ENCODE peak calls at places on chromosomes 13 and 19, in seven cellular contexts. L is K562, U is SK-N-SH, Y is GM12878, X is H1, H is GM12892, Z is HepG2. P is an unnamed sample.

GRCh38 chr19:52086481-52086880 is 9.1 kb downstream of the ZNF841 start:
- DNase-seq in H (no peak), Z (no peak), L (no peak), Y (no peak), U (no peak), X (no peak), P (no peak)

GRCh38 chr19:46618670-46619231 is 6.1 kb downstream of the PTGIR start:
- DNase-seq in U (peak; percentile 2), L (peak; percentile 43), X (no peak), H (no peak), Y (peak; percentile 77), Z (no peak), P (no peak)

GRCh38 chr19:54281008-54281728 is at the start of gene LILRB2:
- DNase-seq in U (no peak), L (no peak), Y (no peak), Z (no peak), H (no peak), X (no peak), P (no peak)

GRCh38 chr13:25943666-25944065 is 108.2 kb downstream of the SHISA2 start:
- DNase-seq in X (no peak), Z (peak; percentile 5), L (no peak), U (no peak), Y (no peak), H (no peak), P (no peak)

GRCh38 chr19:5103061-5103701 is 134.3 kb downstream of the KDM4B start:
- DNase-seq in Z (no peak), H (no peak), Y (no peak), L (no peak), U (peak; percentile 94), X (no peak), P (no peak)

GRCh38 chr13:98022210-98022609 is 68.7 kb downstream of the IPO5 start:
- DNase-seq in U (no peak), Z (peak; percentile 29), H (no peak), X (no peak), L (no peak), Y (no peak), P (no peak)

GRCh38 chr19:8161135-8161646 is 11.8 kb upstream of the FBN3 start:
- DNase-seq in Z (peak; percentile 65), X (no peak), H (no peak), Y (peak; percentile 39), U (peak; percentile 40), L (peak; percentile 81), P (no peak)

GRCh38 chr13:27636624-27637288 is 15.1 kb downstream of the POLR1D start:
- DNase-seq in Y (no peak), L (no peak), U (no peak), X (no peak), Z (no peak), H (no peak), P (no peak)

GRCh38 chr19:53019684-53020083 is 6.0 kb downstream of the ERVV-1 start:
- DNase-seq in Z (no peak), X (peak; percentile 74), U (no peak), L (peak; percentile 37), Y (no peak), H (no peak), P (no peak)

GRCh38 chr19:41265376-41266153 is 1.4 kb downstream of the HNRNPUL1 start:
- DNase-seq in H (no peak), U (peak; percentile 27), L (peak; percentile 44), Z (peak; percentile 56), Y (no peak), X (no peak), P (no peak)

GRCh38 chr13:50910483-50910805 is 853 bp downstream of the RNASEH2B start:
- DNase-seq in H (no peak), Z (peak; percentile 29), Y (no peak), U (peak; percentile 73), X (peak; percentile 63), L (peak; percentile 55), P (no peak)

GRCh38 chr13:99135591-99135990 is 65.1 kb upstream of the UBAC2 start:
- DNase-seq in U (no peak), L (no peak), Z (no peak), X (no peak), Y (no peak), H (no peak), P (no peak)

GRCh38 chr13:74644239-74644638 is 510.0 kb upstream of the KLF12 start:
- DNase-seq in H (no peak), L (no peak), Z (no peak), Y (no peak), U (no peak), X (no peak), P (no peak)

GRCh38 chr13:109145631-109146030 is 516.2 kb downstream of the MYO16 start:
- DNase-seq in U (peak; percentile 79), X (no peak), Z (peak; percentile 13), Y (no peak), H (no peak), L (peak; percentile 18), P (peak; percentile 45)

GRCh38 chr13:35057858-35058257 is 115.8 kb downstream of the NBEA start:
- DNase-seq in Y (no peak), U (no peak), Z (no peak), X (no peak), L (no peak), H (no peak), P (no peak)

GRCh38 chr19:55188620-55189019 is 8.5 kb upstream of the SYT5 start:
- DNase-seq in X (no peak), L (peak; percentile 29), Z (no peak), H (no peak), Y (no peak), U (no peak), P (no peak)

GRCh38 chr19:8526345-8527062 is 12.5 kb upstream of the ZNF414 start:
- DNase-seq in Z (peak; percentile 87), H (no peak), U (peak; percentile 95), Y (no peak), X (peak; percentile 97), L (peak; percentile 92), P (no peak)

GRCh38 chr19:10290876-10291553 is 1.3 kb downstream of the ICAM5 start:
- DNase-seq in Y (no peak), Z (peak; percentile 43), L (peak; percentile 97), H (no peak), X (peak; percentile 78), U (peak; percentile 70), P (no peak)

GRCh38 chr13:24228852-24229458 is 68.4 kb downstream of the SPATA13 start:
- DNase-seq in X (no peak), Z (peak; percentile 65), H (no peak), Y (no peak), U (peak; percentile 53), L (peak; percentile 54), P (no peak)
- TF ChIP-seq TAF1 in X (no peak), Z (no peak), H (no peak), Y (no peak), U (no peak), L (no peak), P (no peak)

DNA sequence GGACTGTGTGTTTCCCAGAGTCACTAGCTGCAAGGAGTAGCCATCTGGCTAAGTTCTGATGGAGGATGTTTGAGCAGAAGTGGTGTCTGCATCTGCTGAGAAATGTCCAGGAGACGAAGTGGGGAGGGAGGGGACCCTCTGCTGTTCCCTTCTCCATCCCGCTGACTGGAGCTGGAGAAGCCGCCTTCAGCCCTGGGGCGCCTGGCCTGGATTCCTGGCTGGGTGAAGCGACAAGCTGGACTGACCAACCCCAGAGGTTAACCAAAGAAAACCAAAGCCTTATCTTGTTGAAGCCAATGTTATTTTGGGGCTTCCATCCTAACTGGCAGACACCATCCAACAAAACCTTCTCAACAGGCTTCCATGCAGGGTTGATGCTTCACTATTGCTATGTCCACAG is 67.6 kb downstream of the SLC7A1 start:
- DNase-seq in L (no peak), Y (no peak), H (no peak), Z (no peak), X (no peak), U (no peak), P (no peak)
- TF ChIP-seq POLR2AphosphoS5 in L (no peak), Y (no peak), H (no peak), Z (no peak), X (no peak), U (no peak), P (no peak)

GRCh38 chr13:95115525-95115924 is 185.7 kb downstream of the ABCC4 start:
- DNase-seq in U (no peak), L (no peak), X (no peak), Y (no peak), H (no peak), Z (no peak), P (no peak)
- TF ChIP-seq TAF1 in U (no peak), L (no peak), X (no peak), Y (no peak), H (no peak), Z (no peak), P (no peak)

DNA sequence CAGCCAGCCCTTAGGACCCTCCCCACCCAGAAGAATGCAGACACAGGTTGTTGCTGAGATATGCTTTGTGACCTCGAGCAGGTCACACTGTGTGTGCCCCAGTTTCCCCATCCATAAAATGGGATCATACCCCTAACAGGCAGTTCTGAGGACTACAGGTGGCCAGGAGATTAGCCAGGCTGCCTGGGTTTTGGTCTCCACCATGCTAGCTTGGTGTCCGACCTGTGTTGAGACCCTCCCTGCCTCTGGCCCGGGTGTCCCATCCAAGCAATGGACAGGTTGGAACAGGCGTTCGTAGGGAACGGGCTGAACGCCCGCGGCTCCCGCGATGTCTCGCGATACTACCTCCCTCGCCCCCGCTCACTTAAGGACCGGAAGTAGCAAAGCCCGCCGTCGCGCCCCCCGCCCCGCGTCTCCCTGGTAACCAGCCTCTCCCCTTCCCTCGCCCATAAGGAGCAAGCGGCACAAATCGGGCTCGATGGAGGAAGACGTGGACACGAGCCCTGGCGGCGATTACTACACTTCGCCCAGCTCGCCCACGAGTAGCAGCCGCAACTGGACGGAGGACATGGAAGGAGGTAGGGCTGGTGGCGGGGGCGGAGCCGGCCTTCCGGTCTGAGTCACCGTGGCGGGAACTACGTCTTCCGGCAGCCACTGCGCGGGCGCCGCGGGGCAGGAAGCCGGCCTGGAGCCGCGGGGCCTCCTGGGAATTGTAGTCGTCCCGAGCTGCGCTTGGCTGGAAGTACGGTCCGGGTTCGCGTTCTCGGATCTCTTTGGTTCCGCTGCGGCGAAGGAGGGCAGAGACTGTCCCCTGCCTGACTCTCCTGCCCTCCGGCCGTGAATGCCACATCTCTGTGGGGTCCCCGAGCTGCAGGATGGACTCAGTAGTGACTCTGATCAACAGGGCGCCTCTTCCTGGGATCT is 45.4 kb downstream of the SMIM24 start:
- DNase-seq in H (peak; percentile 99), U (peak; percentile 97), X (peak; percentile 97), Z (peak; percentile 72), Y (peak; percentile 80), L (peak; percentile 97), P (peak; percentile 99)
- TF ChIP-seq POLR2AphosphoS5 in H (peak; percentile 81), U (peak; percentile 62), X (peak; percentile 62), Z (peak; percentile 55), Y (peak; percentile 78), L (peak; percentile 84), P (peak; percentile 90)

DNA sequence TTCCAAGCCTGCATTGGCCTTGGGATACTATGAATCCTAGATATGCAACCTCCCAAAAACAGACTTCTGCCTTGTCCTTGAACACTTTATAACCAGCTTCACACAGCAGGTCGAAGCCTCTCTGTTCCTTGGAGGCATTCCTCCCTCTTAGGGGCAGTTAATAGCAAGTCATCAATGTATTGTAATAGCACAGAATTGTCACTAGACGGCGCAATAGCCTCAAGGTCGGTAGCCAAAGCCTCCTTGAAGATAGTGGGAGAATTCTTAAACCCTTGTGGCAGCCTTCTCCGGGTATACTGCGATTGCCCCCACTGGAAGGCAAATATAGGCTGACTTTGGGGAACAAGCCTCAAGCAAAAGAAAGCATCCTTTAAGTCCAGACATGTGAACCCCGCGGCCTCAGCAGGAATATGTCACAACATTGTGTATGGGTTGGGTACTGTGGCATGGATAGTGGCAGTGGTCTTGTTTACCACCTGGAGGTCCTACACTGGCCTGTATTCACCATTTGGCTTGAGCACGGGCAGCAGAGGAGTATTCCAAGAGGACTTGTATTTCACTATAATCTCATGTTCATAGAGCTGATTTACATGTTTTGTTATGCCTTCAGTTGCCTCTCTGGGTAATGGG is 61.1 kb downstream of the ZNF431 start:
- DNase-seq in X (peak; percentile 63), H (no peak), U (peak; percentile 49), L (peak; percentile 68), Y (peak; percentile 3), Z (no peak), P (peak; percentile 1)
- TF ChIP-seq TAF1 in X (no peak), H (no peak), U (no peak), L (no peak), Y (no peak), Z (no peak), P (no peak)